ENCODE peak calls at places on chromosome 15, in five cellular contexts. V is AG10803, R is prostate gland, N is HCT116, M is mucosa of descending colon. H is an unnamed sample.

GRCh38 chr15:62071711-62072308 is 5.0 kb downstream of the C2CD4A start:
- DNase-seq in V (peak), R (no peak), N (no peak), M (no peak), H (no peak)

GRCh38 chr15:53869044-53869805 is 109.0 kb upstream of the UNC13C start:
- DNase-seq in V (no peak), R (no peak), N (no peak), M (no peak), H (no peak)

GRCh38 chr15:99421172-99421656 is 144.6 kb upstream of the MEF2A start:
- DNase-seq in V (no peak), R (no peak), N (no peak), M (peak), H (no peak)

GRCh38 chr15:49370782-49371181 is 52.3 kb upstream of the FGF7 start:
- DNase-seq in V (peak), R (no peak), N (peak), M (no peak), H (no peak)

GRCh38 chr15:59326856-59327255 is 45.8 kb downstream of the MYO1E start:
- DNase-seq in V (no peak), R (no peak), N (no peak), M (no peak), H (no peak)

GRCh38 chr15:53872410-53872809 is 105.8 kb upstream of the UNC13C start:
- DNase-seq in V (no peak), R (no peak), N (no peak), M (no peak), H (no peak)

GRCh38 chr15:59687831-59688230 is 1.3 kb downstream of the BNIP2 start:
- DNase-seq in V (peak), R (no peak), N (no peak), M (peak), H (no peak)

GRCh38 chr15:36029606-36030005 is 483.6 kb upstream of the DPH6 start:
- DNase-seq in V (peak), R (no peak), N (no peak), M (no peak), H (no peak)

GRCh38 chr15:29470311-29470710 is 200.7 kb upstream of the NSMCE3 start:
- DNase-seq in V (no peak), R (peak), N (no peak), M (peak), H (no peak)

GRCh38 chr15:68346986-68347385 is 69.4 kb downstream of the FEM1B start:
- DNase-seq in V (no peak), R (no peak), N (no peak), M (no peak), H (no peak)

GRCh38 chr15:72907733-72908132 is 124.2 kb upstream of the ADPGK start:
- DNase-seq in V (no peak), R (no peak), N (no peak), M (no peak), H (no peak)

GRCh38 chr15:95853350-95853749 is 477.1 kb upstream of the NR2F2 start:
- DNase-seq in V (no peak), R (no peak), N (no peak), M (no peak), H (no peak)

GRCh38 chr15:60589253-60589652 is 110.3 kb upstream of the ICE2 start:
- DNase-seq in V (no peak), R (no peak), N (no peak), M (peak), H (no peak)

GRCh38 chr15:96699871-96700401 is 369.4 kb downstream of the NR2F2 start:
- DNase-seq in V (no peak), R (no peak), N (no peak), M (no peak), H (no peak)

GRCh38 chr15:73859236-73859635 is 14.1 kb upstream of the TBC1D21 start:
- DNase-seq in V (no peak), R (no peak), N (no peak), M (no peak), H (no peak)

GRCh38 chr15:59885832-59886231 is 118.3 kb upstream of the FOXB1 start:
- DNase-seq in V (peak), R (peak), N (no peak), M (no peak), H (peak)

GRCh38 chr15:35078221-35078915 is 6.7 kb downstream of the NANOGP8 start:
- DNase-seq in V (peak), R (peak), N (peak), M (peak), H (peak)

GRCh38 chr15:75925440-75925839 is 21.8 kb downstream of the FBXO22 start:
- DNase-seq in V (no peak), R (no peak), N (no peak), M (no peak), H (no peak)

GRCh38 chr15:57667171-57667924 is 39.2 kb upstream of the POLR2M start:
- DNase-seq in V (peak), R (peak), N (no peak), M (peak), H (no peak)

GRCh38 chr15:36251450-36251849 is 328.0 kb upstream of the CDIN1 start:
- DNase-seq in V (no peak), R (no peak), N (no peak), M (no peak), H (no peak)

GRCh38 chr15:100712226-100712625 is 109.8 kb downstream of the ASB7 start:
- DNase-seq in V (peak), R (no peak), N (no peak), M (peak), H (no peak)

GRCh38 chr15:90259524-90259923 is 5.9 kb upstream of the NGRN start:
- DNase-seq in V (no peak), R (no peak), N (no peak), M (no peak), H (no peak)

GRCh38 chr15:89139613-89140499 is 51.6 kb downstream of the ABHD2 start:
- DNase-seq in V (peak), R (no peak), N (no peak), M (no peak), H (peak)

GRCh38 chr15:100112636-100113305 is 229.0 kb downstream of the ADAMTS17 start:
- DNase-seq in V (no peak), R (no peak), N (no peak), M (no peak), H (no peak)

GRCh38 chr15:59691194-59691805 is 2.2 kb upstream of the BNIP2 start:
- DNase-seq in V (peak), R (no peak), N (peak), M (peak), H (peak)

GRCh38 chr15:59993950-59994401 is 10.1 kb upstream of the FOXB1 start:
- DNase-seq in V (no peak), R (no peak), N (no peak), M (no peak), H (no peak)

GRCh38 chr15:62560943-62561571 is 396.0 kb upstream of the C2CD4B start:
- DNase-seq in V (no peak), R (no peak), N (no peak), M (peak), H (no peak)

GRCh38 chr15:84818221-84819131 is 1.3 kb downstream of the ALPK3 start:
- DNase-seq in V (no peak), R (no peak), N (no peak), M (no peak), H (peak)

GRCh38 chr15:84817461-84818081 is 415 bp downstream of the ALPK3 start:
- DNase-seq in V (no peak), R (no peak), N (no peak), M (no peak), H (peak)

GRCh38 chr15:84814826-84815375 is 2.3 kb upstream of the ALPK3 start:
- DNase-seq in V (no peak), R (no peak), N (no peak), M (no peak), H (no peak)

GRCh38 chr15:84819291-84819768 is 2.2 kb downstream of the ALPK3 start:
- DNase-seq in V (no peak), R (no peak), N (no peak), M (no peak), H (peak)

DNA sequence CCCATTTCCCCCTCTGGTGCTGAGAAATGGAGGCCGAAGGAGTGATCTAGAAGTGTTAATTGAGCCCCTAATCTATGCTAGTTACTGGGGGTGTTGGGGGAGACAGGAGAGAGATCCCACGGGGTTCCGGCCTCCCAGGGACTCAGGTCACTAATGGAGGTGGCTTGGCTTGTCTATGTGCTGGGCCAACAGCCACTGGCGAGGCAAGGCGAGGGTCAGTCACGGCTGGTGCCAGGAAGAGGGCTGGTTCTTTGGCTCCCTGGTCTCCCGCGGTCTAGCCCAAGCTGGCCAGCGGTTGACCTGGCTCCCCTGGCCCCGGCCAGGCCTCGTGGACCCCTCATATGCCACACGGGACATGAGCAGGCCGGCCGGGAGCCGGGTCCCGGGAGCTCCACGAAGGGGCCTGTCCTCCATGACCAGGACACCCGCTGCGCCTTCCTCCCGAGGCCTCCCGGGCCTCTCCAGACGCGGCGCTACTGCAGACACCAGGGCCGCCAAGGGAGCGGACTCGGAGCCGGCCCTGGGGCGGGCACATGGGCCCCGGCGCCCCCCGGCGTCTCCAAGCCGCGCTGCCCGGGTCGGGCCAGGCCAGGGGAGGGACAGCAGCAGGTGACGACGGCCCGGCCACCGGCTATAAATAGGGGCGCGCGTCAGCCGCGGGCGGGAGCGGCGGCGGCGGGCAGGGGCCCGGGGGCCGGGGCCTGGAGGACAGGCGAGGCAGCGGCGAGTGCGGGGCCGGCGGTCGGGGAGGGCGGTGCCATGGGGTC is at the start of gene ALPK3:
- DNase-seq in V (no peak), R (no peak), N (no peak), M (peak), H (peak)
- H3K4me3 ChIP-seq in V (no peak), R (no peak), N (no peak), M (no peak), H (no peak)

GRCh38 chr15:41860049-41860828 is 21.6 kb downstream of the PLA2G4B start:
- DNase-seq in V (no peak), R (no peak), N (no peak), M (no peak), H (no peak)
- TF ChIP-seq CTCF in V (no peak), R (no peak), N (peak), M (no peak), H (no peak)

GRCh38 chr15:31486906-31487695 is 160.5 kb downstream of the KLF13 start:
- DNase-seq in V (no peak), R (no peak), N (no peak), M (peak), H (no peak)

GRCh38 chr15:31488437-31489204 is 162.0 kb downstream of the KLF13 start:
- DNase-seq in V (peak), R (peak), N (peak), M (peak), H (peak)

GRCh38 chr15:31489281-31489680 is 162.6 kb downstream of the KLF13 start:
- DNase-seq in V (no peak), R (no peak), N (no peak), M (no peak), H (no peak)

GRCh38 chr15:31486506-31486905 is 159.9 kb downstream of the KLF13 start:
- DNase-seq in V (no peak), R (no peak), N (no peak), M (peak), H (no peak)

DNA sequence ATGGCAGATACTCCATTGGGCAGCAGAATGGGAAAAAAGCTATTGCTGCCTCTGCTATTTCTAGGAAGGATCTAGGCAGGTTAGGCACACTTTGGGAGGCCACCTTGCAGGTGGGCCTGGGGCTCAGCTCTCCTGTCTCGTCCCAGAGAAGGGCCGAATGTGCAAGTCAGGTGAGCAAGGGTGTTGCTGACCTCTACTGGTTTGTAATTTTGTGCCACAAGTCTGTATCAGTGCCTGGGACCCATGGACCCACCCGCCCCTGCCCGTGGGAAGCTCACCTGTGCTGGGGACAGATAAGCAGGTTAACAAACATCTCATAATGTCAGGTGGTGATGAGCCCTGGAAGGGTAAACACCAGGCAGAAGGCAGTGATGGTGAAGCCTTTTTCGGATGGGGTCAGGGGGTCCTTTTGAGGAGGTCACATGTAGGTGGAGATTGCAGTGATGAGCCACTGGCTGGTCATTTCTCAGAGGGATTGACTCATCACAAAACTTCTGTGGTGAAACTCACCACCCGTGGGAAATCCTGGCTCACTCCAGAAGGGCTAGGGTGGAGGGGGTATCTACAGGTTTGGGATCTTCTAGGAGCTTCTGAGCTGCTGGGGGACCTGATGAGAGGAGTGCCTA is 161.3 kb downstream of the KLF13 start:
- DNase-seq in V (peak), R (no peak), N (no peak), M (peak), H (no peak)
- H3K4me3 ChIP-seq in V (no peak), R (no peak), N (no peak), M (no peak), H (no peak)

DNA sequence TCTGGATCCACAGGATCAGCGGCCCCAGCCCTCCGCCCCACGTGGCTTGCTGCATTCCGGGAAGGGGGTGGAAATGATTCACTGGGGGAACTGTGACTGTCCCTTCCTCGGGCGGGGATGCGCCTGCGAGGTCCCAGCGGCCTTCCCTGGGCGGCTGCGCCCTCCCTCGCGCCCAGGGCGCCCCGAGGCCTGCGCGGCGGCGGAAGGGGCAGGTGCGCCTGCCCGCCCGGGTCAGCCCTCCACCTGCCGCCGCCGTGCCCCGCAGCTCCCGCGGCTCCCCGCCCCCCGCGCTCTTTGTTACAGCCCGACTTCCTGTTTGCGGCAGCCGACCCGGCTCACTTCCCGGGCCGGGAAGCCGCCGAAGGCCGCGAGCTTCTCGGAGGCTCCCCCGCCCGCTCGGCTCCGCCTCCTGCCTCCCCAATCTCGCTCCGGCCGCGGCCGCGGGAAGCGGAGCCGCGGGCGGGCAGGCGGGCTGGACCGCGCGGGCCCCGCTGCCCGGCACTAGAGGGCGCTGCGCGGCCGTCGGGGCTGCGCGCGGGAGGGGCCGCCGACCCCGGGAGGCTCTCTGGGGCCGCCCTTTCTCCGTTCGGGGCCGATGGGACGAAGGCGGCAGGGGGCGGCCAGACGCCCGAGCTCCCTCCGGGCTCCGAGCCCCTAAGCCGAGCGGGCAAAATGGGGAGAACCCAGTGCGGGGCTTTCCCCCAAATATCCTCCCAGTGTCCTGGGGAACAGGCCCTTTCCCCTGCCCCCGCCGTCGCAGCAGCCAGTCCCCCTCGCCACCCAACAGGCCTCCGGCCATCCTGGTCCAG is 11.5 kb upstream of the CHAC1 start:
- DNase-seq in V (peak), R (peak), N (no peak), M (peak), H (peak)
- TF ChIP-seq CTCF in V (peak), R (peak), N (peak), M (peak), H (peak)

GRCh38 chr15:64185331-64185911 is 22.6 kb upstream of the PPIB start:
- DNase-seq in V (no peak), R (no peak), N (no peak), M (no peak), H (no peak)

GRCh38 chr15:64182859-64183258 is 20.0 kb upstream of the PPIB start:
- DNase-seq in V (no peak), R (no peak), N (no peak), M (no peak), H (no peak)

GRCh38 chr15:64180235-64180824 is 17.5 kb upstream of the PPIB start:
- DNase-seq in V (no peak), R (no peak), N (no peak), M (no peak), H (peak)
- H3K4me3 ChIP-seq in V (no peak), R (no peak), N (no peak), M (no peak), H (no peak)

GRCh38 chr15:39312984-39313383 is 267.9 kb upstream of the THBS1 start:
- DNase-seq in V (no peak), R (no peak), N (peak), M (peak), H (peak)
- TF ChIP-seq CTCF in V (no peak), R (no peak), N (no peak), M (no peak), H (no peak)

GRCh38 chr15:45307230-45307924 is 55.3 kb downstream of the SLC28A2 start:
- DNase-seq in V (peak), R (peak), N (peak), M (peak), H (no peak)
- H3K4me3 ChIP-seq in V (peak), R (no peak), N (no peak), M (no peak), H (no peak)

H was measured in thyroid gland.